ENCODE peak calls at places on chromosomes 4 and X, in five cellular contexts. X is HepG2, B is HEK293T, L is SK-N-SH, I is GM12878. V is an unnamed sample.

GRCh38 chrX:48071064-48071985 is at the start of gene ZNF630:
- DNase-seq in X (no peak), B (peak), L (peak), I (peak), V (peak)

GRCh38 chr4:64417974-64418373 is 8.7 kb upstream of the TECRL start:
- DNase-seq in X (no peak), B (no peak), L (no peak), I (no peak), V (no peak)

GRCh38 chr4:39362827-39363226 is 3.3 kb downstream of the RFC1 start:
- DNase-seq in X (no peak), B (no peak), L (no peak), I (no peak), V (no peak)

GRCh38 chr4:107115185-107115847 is 79.2 kb upstream of the DKK2 start:
- DNase-seq in X (no peak), B (no peak), L (peak), I (no peak), V (no peak)

GRCh38 chr4:96136056-96136455 is 296.2 kb downstream of the PDHA2 start:
- DNase-seq in X (no peak), B (no peak), L (no peak), I (no peak), V (no peak)

GRCh38 chr4:52643846-52644245 is 15.3 kb downstream of the USP46 start:
- DNase-seq in X (peak), B (no peak), L (peak), I (no peak), V (no peak)

GRCh38 chr4:138861130-138861529 is 154.5 kb upstream of the NOCT start:
- DNase-seq in X (no peak), B (no peak), L (no peak), I (no peak), V (no peak)

GRCh38 chrX:37759878-37760418 is 19.9 kb upstream of the CYBB start:
- DNase-seq in X (no peak), B (no peak), L (no peak), I (no peak), V (peak)

GRCh38 chrX:13793897-13794296 is 23.0 kb downstream of the GPM6B start:
- DNase-seq in X (no peak), B (no peak), L (no peak), I (peak), V (no peak)

GRCh38 chr4:163166041-163166579 is 580 bp downstream of the NAF1 start:
- DNase-seq in X (peak), B (peak), L (peak), I (no peak), V (peak)

GRCh38 chr4:4457803-4458550 is 71.1 kb downstream of the NSG1 start:
- DNase-seq in X (no peak), B (no peak), L (no peak), I (no peak), V (no peak)

GRCh38 chrX:153763298-153763932 is 634 bp upstream of the PLXNB3 start:
- DNase-seq in X (peak), B (no peak), L (no peak), I (no peak), V (no peak)

GRCh38 chrX:31860686-31861085 is 788.8 kb upstream of the FTHL17 start:
- DNase-seq in X (no peak), B (no peak), L (no peak), I (no peak), V (no peak)

GRCh38 chrX:40471965-40472648 is 108.7 kb upstream of the ATP6AP2 start:
- DNase-seq in X (peak), B (peak), L (peak), I (peak), V (peak)

GRCh38 chr4:110663738-110664444 is 41.0 kb upstream of the PITX2 start:
- DNase-seq in X (no peak), B (no peak), L (no peak), I (no peak), V (no peak)

GRCh38 chrX:150547511-150548115 is 20.8 kb upstream of the MTM1 start:
- DNase-seq in X (no peak), B (no peak), L (peak), I (no peak), V (peak)

DNA sequence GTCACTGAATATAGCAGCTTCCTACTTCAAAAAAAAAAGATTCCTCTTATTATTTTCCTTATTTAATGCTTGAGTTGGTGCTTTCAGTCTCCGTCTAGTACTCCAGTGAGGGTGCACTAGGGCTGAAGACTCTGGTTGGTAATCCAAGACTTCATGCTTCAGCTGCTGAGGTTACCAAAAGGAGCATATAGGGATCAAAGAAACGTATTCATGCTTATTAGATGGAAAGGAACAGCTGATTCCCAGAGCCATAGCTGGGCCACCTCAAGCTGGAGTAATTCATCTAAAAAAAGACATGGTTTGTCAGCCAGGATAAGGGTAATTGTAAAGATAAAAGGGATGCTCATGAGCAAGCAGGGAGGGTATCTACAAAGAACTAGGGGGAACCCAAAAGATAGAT is 131.7 kb upstream of the FAM47B start:
- DNase-seq in X (no peak), B (no peak), L (no peak), I (no peak), V (no peak)
- TF ChIP-seq FOXM1 in X (no peak), B (no peak), L (no peak), I (no peak), V (no peak)

GRCh38 chr4:13903061-13903460 is 275.5 kb upstream of the BOD1L1 start:
- DNase-seq in X (no peak), B (no peak), L (no peak), I (no peak), V (no peak)

GRCh38 chr4:13905543-13905942 is 278.0 kb upstream of the BOD1L1 start:
- DNase-seq in X (no peak), B (no peak), L (no peak), I (no peak), V (no peak)

GRCh38 chr4:13903851-13904340 is 276.4 kb upstream of the BOD1L1 start:
- DNase-seq in X (no peak), B (no peak), L (no peak), I (no peak), V (no peak)

GRCh38 chr4:13906727-13907126 is 279.2 kb upstream of the BOD1L1 start:
- DNase-seq in X (no peak), B (no peak), L (no peak), I (no peak), V (no peak)

GRCh38 chr4:13902141-13902540 is 274.6 kb upstream of the BOD1L1 start:
- DNase-seq in X (no peak), B (no peak), L (no peak), I (no peak), V (no peak)
- TF ChIP-seq FOXM1 in X (no peak), B (no peak), L (no peak), I (no peak), V (no peak)

GRCh38 chrX:66015152-66015827 is 24.6 kb downstream of the VSIG4 start:
- DNase-seq in X (no peak), B (no peak), L (no peak), I (peak), V (peak)
- TF ChIP-seq FOXM1 in X (no peak), B (no peak), L (no peak), I (peak), V (peak)

GRCh38 chr4:26272654-26273307 is 48.0 kb upstream of the RBPJ start:
- DNase-seq in X (peak), B (no peak), L (no peak), I (no peak), V (no peak)

GRCh38 chr4:26279446-26279845 is 41.4 kb upstream of the RBPJ start:
- DNase-seq in X (no peak), B (no peak), L (no peak), I (no peak), V (no peak)

GRCh38 chr4:26271703-26272102 is 49.1 kb upstream of the RBPJ start:
- DNase-seq in X (no peak), B (no peak), L (no peak), I (no peak), V (no peak)

GRCh38 chr4:26273308-26273980 is 47.4 kb upstream of the RBPJ start:
- DNase-seq in X (no peak), B (no peak), L (no peak), I (no peak), V (no peak)

DNA sequence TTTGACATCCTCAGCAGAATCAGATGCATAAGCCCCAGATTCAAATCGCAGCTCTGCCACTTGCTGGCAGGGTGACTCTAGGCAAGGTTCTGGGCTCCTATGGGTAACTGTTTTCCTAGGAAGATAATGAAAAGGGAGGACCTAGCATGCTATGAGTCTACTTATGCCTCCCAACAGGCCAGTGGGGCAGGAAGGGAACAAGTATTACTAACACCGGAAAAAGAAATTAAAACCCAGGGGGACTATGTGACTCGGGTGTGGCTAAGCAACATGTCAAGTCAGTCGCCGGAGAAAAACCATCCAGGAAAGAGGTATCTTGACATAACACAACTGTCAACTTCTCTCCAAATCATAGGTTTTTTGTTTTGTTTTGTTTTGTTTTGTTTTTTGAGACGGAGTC is 45.6 kb upstream of the RBPJ start:
- DNase-seq in X (no peak), B (no peak), L (no peak), I (no peak), V (no peak)
- TF ChIP-seq FOXM1 in X (no peak), B (no peak), L (no peak), I (no peak), V (no peak)

GRCh38 chr4:1512738-1513660 is 106.8 kb upstream of the NKX1-1 start:
- DNase-seq in X (peak), B (peak), L (peak), I (no peak), V (peak)

GRCh38 chr4:1512081-1512737 is 106.0 kb upstream of the NKX1-1 start:
- DNase-seq in X (no peak), B (no peak), L (no peak), I (no peak), V (no peak)

GRCh38 chr4:1509366-1509765 is 103.1 kb upstream of the NKX1-1 start:
- DNase-seq in X (no peak), B (no peak), L (no peak), I (no peak), V (no peak)

GRCh38 chr4:1510931-1511330 is 104.7 kb upstream of the NKX1-1 start:
- DNase-seq in X (no peak), B (no peak), L (no peak), I (no peak), V (no peak)

DNA sequence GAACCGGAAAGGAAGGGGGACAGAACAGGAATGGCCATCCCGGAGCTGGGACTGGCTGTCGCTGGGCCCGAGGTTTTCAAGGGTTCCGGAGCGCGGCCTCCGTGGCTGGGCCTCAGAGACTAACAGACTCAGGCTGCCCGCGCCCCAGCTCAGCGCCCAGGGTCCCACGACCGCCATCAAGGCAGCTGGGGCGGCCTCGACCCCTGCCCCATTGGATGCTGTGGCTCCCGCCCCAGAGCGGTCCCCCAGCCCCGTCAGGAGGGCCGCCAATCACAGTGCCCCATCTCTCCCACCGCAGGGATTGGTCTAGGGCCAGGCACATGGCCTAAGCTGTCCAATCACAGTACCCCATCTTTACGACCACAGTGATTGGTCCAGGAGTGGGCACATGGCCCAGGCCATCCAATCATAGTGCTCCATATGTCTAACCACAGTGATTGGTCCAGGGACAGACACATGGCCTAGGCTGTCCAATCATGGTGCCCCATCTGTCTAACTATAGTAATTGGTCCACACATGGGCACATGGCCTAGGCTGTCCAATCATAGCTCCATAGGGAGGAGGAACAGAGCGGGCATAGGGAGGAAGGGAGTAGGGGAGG is 105.3 kb upstream of the NKX1-1 start:
- DNase-seq in X (peak), B (no peak), L (peak), I (no peak), V (peak)
- TF ChIP-seq FOXM1 in X (no peak), B (no peak), L (no peak), I (no peak), V (no peak)

GRCh38 chrX:4091046-4091760 is 377.8 kb upstream of the PRKX start:
- DNase-seq in X (no peak), B (no peak), L (no peak), I (no peak), V (no peak)
- TF ChIP-seq FOXM1 in X (no peak), B (no peak), L (no peak), I (no peak), V (no peak)

DNA sequence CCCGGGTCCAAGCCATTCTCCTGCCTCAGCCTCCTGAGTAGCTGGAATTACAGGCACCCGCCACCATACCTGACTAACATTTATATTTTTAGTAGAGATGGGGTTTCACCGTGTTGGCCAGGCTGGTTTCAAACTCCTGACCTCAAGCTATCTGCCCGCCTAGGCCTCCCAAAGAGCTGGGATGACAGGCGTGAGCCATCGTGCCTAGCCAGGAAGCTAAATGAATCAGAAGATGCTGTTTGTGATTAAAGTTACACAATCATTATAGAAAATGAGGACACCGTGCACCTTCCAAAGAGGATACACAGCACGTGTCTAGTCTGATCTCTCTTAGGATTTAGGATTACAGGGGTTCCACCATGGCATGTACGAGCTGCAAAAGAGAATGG is 99.6 kb downstream of the DHRSX start:
- DNase-seq in X (no peak), B (no peak), L (no peak), I (no peak), V (no peak)
- TF ChIP-seq FOXM1 in X (no peak), B (no peak), L (no peak), I (no peak), V (no peak)

GRCh38 chrX:103584606-103585005 is 709 bp upstream of the TCEAL4 start:
- DNase-seq in X (no peak), B (no peak), L (peak), I (no peak), V (no peak)

GRCh38 chrX:103586659-103587058 is 1.3 kb downstream of the TCEAL4 start:
- DNase-seq in X (no peak), B (no peak), L (no peak), I (no peak), V (no peak)

GRCh38 chrX:103586314-103586646 is 965 bp downstream of the TCEAL4 start:
- DNase-seq in X (no peak), B (no peak), L (peak), I (no peak), V (no peak)

GRCh38 chrX:103585421-103586313 is at the start of gene TCEAL4:
- DNase-seq in X (no peak), B (peak), L (peak), I (no peak), V (peak)
- TF ChIP-seq FOXM1 in X (no peak), B (no peak), L (no peak), I (no peak), V (no peak)

DNA sequence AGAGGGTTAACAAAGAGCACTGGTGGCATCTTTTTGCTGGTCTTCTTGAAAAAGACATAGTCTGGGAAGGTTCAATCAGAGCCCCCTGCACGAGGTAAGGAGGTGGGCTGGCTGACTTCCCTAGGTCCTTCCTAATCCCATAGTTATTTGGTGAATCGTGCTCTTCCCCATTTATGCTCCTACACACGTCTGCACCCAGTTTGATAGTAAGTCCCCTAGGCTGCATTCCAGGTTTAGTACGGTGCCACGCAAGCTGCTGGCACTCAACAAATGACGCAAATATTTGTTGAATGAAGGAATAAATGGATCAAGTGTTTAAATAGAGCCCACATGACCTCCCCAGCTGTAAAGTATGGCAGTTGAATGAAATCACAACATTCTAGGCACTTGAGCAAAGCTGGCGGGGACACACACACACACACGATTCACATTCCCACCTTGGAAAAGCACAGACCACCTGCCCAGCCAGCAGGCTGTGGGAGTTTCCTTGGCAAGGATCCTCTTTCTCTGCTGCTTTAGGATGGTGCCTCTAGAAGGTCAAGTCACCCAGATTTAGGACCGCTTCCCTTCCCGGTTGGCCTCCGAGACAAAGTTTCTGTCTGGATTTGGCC is 855 bp downstream of the FAM184B start:
- DNase-seq in X (no peak), B (no peak), L (no peak), I (no peak), V (no peak)
- TF ChIP-seq FOXM1 in X (no peak), B (no peak), L (no peak), I (no peak), V (no peak)